ENCODE peak calls at places on chromosome 11, in five cellular contexts. Y is stomach; G is spleen; H is effector memory CD4-positive, alpha-beta T cell; S is H1. Q is an unnamed sample.

GRCh38 chr11:94650756-94651155 is 83.6 kb downstream of the PIWIL4 start:
- DNase-seq in S (no peak), Y (no peak), H (no peak), G (no peak), Q (no peak)

GRCh38 chr11:37394236-37394870 is 796.3 kb upstream of the RAG2 start:
- DNase-seq in S (no peak), Y (no peak), G (no peak), H (no peak), Q (no peak)

GRCh38 chr11:78940500-78941225 is 366.0 kb upstream of the NARS2 start:
- DNase-seq in S (peak; percentile 61), G (no peak), Y (no peak), H (no peak), Q (peak; percentile 61)

GRCh38 chr11:124900464-124900863 is 2.8 kb upstream of the ROBO4 start:
- DNase-seq in H (no peak), Y (no peak), G (no peak), S (peak; percentile 43), Q (no peak)

GRCh38 chr11:17275376-17276235 is 933 bp upstream of the NUCB2 start:
- DNase-seq in H (no peak), G (no peak), Y (no peak), S (no peak), Q (no peak)

GRCh38 chr11:64263021-64263946 is 12.0 kb downstream of the PLCB3 start:
- DNase-seq in H (no peak), G (peak; percentile 72), Y (no peak), S (no peak), Q (no peak)

GRCh38 chr11:33895752-33896137 is 3.9 kb upstream of the LMO2 start:
- DNase-seq in H (no peak), Y (no peak), G (no peak), S (no peak), Q (no peak)

GRCh38 chr11:9748361-9748970 is 84.6 kb downstream of the SWAP70 start:
- DNase-seq in S (peak; percentile 64), H (peak; percentile 13), G (no peak), Y (peak; percentile 42), Q (no peak)

GRCh38 chr11:61756147-61756451 is 3.7 kb downstream of the MYRF start:
- DNase-seq in H (no peak), S (no peak), G (no peak), Y (no peak), Q (no peak)

GRCh38 chr11:61757213-61757862 is 4.9 kb downstream of the MYRF start:
- DNase-seq in H (no peak), S (no peak), G (no peak), Y (peak; percentile 72), Q (no peak)

GRCh38 chr11:61753672-61754071 is 1.2 kb downstream of the MYRF start:
- DNase-seq in H (no peak), Y (no peak), G (no peak), S (no peak), Q (no peak)

GRCh38 chr11:61754534-61755482 is 2.4 kb downstream of the MYRF start:
- DNase-seq in S (no peak), Y (peak; percentile 71), G (no peak), H (no peak), Q (no peak)

DNA sequence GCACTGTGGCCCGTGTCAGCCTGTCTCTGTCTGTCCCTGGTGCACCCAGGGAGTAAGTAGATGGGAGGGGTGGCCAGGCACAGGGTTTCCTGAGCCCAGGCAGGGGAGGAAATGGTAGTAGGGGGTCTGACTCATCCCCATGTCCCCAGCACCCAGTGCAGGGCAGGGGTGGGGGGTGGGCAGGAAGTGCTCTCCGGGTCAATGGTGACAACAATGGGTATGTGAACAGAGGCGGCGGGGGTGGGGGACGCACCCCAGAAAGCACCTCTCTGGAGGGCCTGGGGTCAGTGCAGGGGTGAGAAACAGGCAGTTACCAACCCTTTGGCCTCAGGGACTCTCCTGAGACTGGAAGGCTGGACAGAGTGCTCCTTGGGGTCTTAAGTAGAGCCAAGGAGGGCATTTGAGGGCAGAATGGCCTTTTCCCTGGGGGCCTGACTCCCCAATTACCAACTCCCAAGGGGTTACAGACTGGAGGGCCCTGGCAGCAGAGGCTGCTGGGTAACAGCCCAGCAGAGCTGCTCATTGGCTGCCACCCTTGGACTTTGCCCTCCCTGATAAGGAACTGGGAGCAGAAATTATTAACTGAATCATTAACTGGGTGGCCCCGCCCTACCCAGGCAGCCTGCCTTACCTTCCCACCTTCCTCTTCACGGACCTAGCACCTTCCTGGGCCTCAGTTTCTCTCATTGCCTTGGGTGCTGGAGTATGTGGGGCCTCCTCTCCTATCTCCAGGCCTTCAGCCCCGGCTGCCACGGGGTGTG is 4.2 kb downstream of the MYRF start:
- DNase-seq in Y (peak; percentile 88), S (no peak), H (no peak), G (no peak), Q (no peak)
- H3K4me3 ChIP-seq in Y (no peak overlapping the region), S (no peak overlapping the region), H (no peak overlapping the region), G (no peak overlapping the region), Q (no peak overlapping the region)

GRCh38 chr11:25436326-25436725 is 895.6 kb upstream of the ANO3 start:
- DNase-seq in G (no peak), Y (no peak), S (no peak), H (no peak), Q (no peak)

GRCh38 chr11:25441432-25441831 is 890.5 kb upstream of the ANO3 start:
- DNase-seq in G (no peak), Y (no peak), S (no peak), H (no peak), Q (no peak)
- H3K27ac ChIP-seq in G (no peak overlapping the region), Y (no peak overlapping the region), S (no peak overlapping the region), H (no peak overlapping the region), Q (no peak overlapping the region)

DNA sequence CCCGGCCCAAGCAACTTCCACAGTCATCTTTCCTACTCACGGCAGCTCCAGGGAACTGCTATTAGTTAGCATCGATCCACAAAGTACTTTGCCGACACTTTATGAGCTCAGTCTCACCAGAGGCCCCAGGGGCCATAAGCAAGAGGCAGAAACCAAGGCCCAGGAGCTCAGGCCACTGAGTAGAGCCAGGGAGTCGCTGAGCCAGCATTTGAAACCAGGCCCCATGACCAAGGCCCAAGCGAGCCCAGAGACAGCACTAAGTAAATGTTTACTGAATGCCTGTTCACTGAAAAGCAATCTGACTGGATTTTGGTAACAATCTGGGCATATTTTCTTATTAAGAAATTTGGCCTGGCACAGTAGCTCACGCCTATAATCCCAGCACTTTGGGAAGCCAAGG is 43.3 kb downstream of the ARRB1 start:
- DNase-seq in G (no peak), H (no peak), S (no peak), Y (peak; percentile 65), Q (no peak)
- H3K4me1 ChIP-seq in G (peaks cover 63% of the 10 kb centered on the region), H (no peaks in the 10 kb centered on the region), S (peaks cover 6% of the 10 kb centered on the region), Y (peaks cover 89% of the 10 kb centered on the region), Q (peaks cover 6% of the 10 kb centered on the region)

DNA sequence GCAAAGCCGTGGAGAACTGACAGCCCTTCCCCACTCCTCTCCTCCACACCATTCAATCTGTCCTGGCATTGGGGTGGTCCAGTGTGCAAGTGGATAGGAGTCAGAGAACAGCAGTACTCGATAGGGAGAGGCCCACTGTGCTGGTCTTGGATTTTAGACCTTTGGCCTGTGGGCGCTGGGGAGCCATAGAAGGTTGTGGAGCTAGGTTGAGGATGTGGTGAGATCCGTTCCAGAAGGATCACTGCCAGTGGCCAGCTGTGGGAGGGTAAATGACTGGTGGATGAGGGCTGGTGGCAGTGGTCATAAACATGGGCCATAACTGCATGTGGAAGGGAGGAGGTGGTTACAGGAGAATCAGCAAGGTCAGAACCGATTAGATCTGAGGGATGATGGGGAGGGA is 28.6 kb downstream of the ANO1 start:
- DNase-seq in Y (no peak), H (no peak), S (no peak), G (no peak), Q (no peak)
- H3K4me3 ChIP-seq in Y (no peak overlapping the region), H (no peak overlapping the region), S (no peak overlapping the region), G (no peak overlapping the region), Q (no peak overlapping the region)

DNA sequence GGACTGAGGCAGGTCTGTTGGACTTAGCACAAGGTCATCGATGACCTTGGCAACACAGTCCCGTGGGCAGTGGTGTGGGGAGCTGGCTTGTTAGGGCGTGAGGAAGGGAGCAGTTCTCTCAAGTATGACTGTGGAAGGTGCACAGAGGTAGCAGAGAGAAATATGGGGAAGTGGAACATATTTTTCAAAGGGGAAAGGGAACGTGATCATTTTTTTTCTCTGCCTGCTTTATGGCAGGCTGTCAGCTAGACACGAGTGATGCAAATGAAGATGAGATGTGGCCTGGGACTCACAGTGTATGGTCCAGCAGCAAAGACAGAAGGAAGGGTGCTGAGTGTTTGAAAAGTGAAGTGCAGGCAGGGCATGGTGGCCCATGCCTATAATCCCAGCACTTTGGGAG is 30.6 kb downstream of the ADAMTS8 start:
- DNase-seq in Y (no peak), G (no peak), H (no peak), S (no peak), Q (no peak)
- H3K27ac ChIP-seq in Y (no peak overlapping the region), G (no peak overlapping the region), H (no peak overlapping the region), S (no peak overlapping the region), Q (no peak overlapping the region)

DNA sequence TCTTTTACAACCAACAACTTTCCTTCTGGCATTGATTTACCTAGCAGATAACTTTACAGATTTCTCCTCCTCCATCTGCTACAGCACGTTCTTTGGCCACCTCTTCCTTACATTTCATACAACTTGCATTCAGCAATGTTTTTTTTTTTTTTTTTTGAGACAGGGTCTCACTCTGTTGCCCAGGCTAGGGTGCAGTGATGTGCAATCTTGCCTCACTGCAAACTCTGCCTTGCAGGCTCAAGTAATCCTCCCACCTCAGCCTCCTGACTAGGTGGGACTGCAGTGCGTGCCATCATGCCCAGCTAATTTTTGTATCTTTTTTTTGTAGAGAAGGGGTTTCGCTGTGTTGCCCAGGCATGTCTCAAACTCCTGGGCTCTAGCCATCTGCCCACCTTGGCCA is 6.5 kb downstream of the PDE3B start:
- DNase-seq in S (no peak), Y (no peak), G (no peak), H (no peak), Q (no peak)
- H3K4me1 ChIP-seq in S (no peaks in the 10 kb centered on the region), Y (peaks cover 18% of the 10 kb centered on the region), G (peaks cover 20% of the 10 kb centered on the region), H (no peaks in the 10 kb centered on the region), Q (no peaks in the 10 kb centered on the region)